ENCODE peak calls at places on chromosomes 11 and 22, in eight cellular contexts. One of them, this sample, is unnamed.

GRCh38 chr11:74226907-74227306 is 55.8 kb downstream of the PPME1 start:
- DNase-seq in tibial artery: no peak
- DNase-seq in EL: no peak
- DNase-seq in stimulated activated CD4-positive, alpha-beta T cell treated with anti-CD3 and anti-CD28 coated beads, Interleukin-1b, Interleukin-23, amount 100 ng/mL, for 4 hours: no peak
- DNase-seq in activated CD4-positive, alpha-beta T cell treated with anti-CD3 and anti-CD28 coated beads, Interleukin-2, amount 50 U/mL, for 4 hours: no peak
- DNase-seq in kidney epithelial cell: no peak
- DNase-seq in cardiac fibroblast: no peak
- DNase-seq in CMK: no peak
- DNase-seq in this sample: no peak

GRCh38 chr11:133228406-133229330 is 303.6 kb downstream of the OPCML start:
- DNase-seq in activated CD4-positive, alpha-beta T cell treated with anti-CD3 and anti-CD28 coated beads, Interleukin-2, amount 50 U/mL, for 4 hours: no peak
- DNase-seq in CMK: no peak
- DNase-seq in tibial artery: no peak
- DNase-seq in stimulated activated CD4-positive, alpha-beta T cell treated with anti-CD3 and anti-CD28 coated beads, Interleukin-1b, Interleukin-23, amount 100 ng/mL, for 4 hours: no peak
- DNase-seq in EL: no peak
- DNase-seq in kidney epithelial cell: no peak
- DNase-seq in cardiac fibroblast: no peak
- DNase-seq in this sample: no peak

GRCh38 chr11:78080084-78080817 is 589 bp upstream of the NDUFC2 start:
- DNase-seq in cardiac fibroblast: no peak
- DNase-seq in CMK: no peak
- DNase-seq in kidney epithelial cell: no peak
- DNase-seq in activated CD4-positive, alpha-beta T cell treated with anti-CD3 and anti-CD28 coated beads, Interleukin-2, amount 50 U/mL, for 4 hours: no peak
- DNase-seq in EL: no peak
- DNase-seq in tibial artery: no peak
- DNase-seq in stimulated activated CD4-positive, alpha-beta T cell treated with anti-CD3 and anti-CD28 coated beads, Interleukin-1b, Interleukin-23, amount 100 ng/mL, for 4 hours: no peak
- DNase-seq in this sample: no peak

GRCh38 chr22:44365832-44366231 is 53.1 kb upstream of the SHISAL1 start:
- DNase-seq in EL: no peak
- DNase-seq in tibial artery: no peak
- DNase-seq in kidney epithelial cell: no peak
- DNase-seq in activated CD4-positive, alpha-beta T cell treated with anti-CD3 and anti-CD28 coated beads, Interleukin-2, amount 50 U/mL, for 4 hours: no peak
- DNase-seq in stimulated activated CD4-positive, alpha-beta T cell treated with anti-CD3 and anti-CD28 coated beads, Interleukin-1b, Interleukin-23, amount 100 ng/mL, for 4 hours: no peak
- DNase-seq in CMK: no peak
- DNase-seq in cardiac fibroblast: no peak
- DNase-seq in this sample: no peak

GRCh38 chr11:14645985-14646900 is 2.6 kb downstream of the PDE3B start:
- DNase-seq in EL: no peak
- DNase-seq in kidney epithelial cell: no peak
- DNase-seq in tibial artery: no peak
- DNase-seq in activated CD4-positive, alpha-beta T cell treated with anti-CD3 and anti-CD28 coated beads, Interleukin-2, amount 50 U/mL, for 4 hours: no peak
- DNase-seq in cardiac fibroblast: no peak
- DNase-seq in CMK: no peak
- DNase-seq in stimulated activated CD4-positive, alpha-beta T cell treated with anti-CD3 and anti-CD28 coated beads, Interleukin-1b, Interleukin-23, amount 100 ng/mL, for 4 hours: no peak
- DNase-seq in this sample: no peak

GRCh38 chr11:42234381-42235035 is 775.1 kb upstream of the LRRC4C start:
- DNase-seq in kidney epithelial cell: no peak
- DNase-seq in EL: peak
- DNase-seq in activated CD4-positive, alpha-beta T cell treated with anti-CD3 and anti-CD28 coated beads, Interleukin-2, amount 50 U/mL, for 4 hours: no peak
- DNase-seq in CMK: no peak
- DNase-seq in cardiac fibroblast: peak
- DNase-seq in tibial artery: no peak
- DNase-seq in stimulated activated CD4-positive, alpha-beta T cell treated with anti-CD3 and anti-CD28 coated beads, Interleukin-1b, Interleukin-23, amount 100 ng/mL, for 4 hours: no peak
- DNase-seq in this sample: no peak

GRCh38 chr11:67252831-67253239 is 13.4 kb upstream of the GRK2 start:
- DNase-seq in EL: peak
- DNase-seq in CMK: no peak
- DNase-seq in stimulated activated CD4-positive, alpha-beta T cell treated with anti-CD3 and anti-CD28 coated beads, Interleukin-1b, Interleukin-23, amount 100 ng/mL, for 4 hours: no peak
- DNase-seq in activated CD4-positive, alpha-beta T cell treated with anti-CD3 and anti-CD28 coated beads, Interleukin-2, amount 50 U/mL, for 4 hours: no peak
- DNase-seq in tibial artery: no peak
- DNase-seq in cardiac fibroblast: peak
- DNase-seq in kidney epithelial cell: no peak
- DNase-seq in this sample: no peak

GRCh38 chr11:69494851-69495250 is 13.4 kb downstream of the LINC01488 start:
- DNase-seq in activated CD4-positive, alpha-beta T cell treated with anti-CD3 and anti-CD28 coated beads, Interleukin-2, amount 50 U/mL, for 4 hours: no peak
- DNase-seq in tibial artery: no peak
- DNase-seq in stimulated activated CD4-positive, alpha-beta T cell treated with anti-CD3 and anti-CD28 coated beads, Interleukin-1b, Interleukin-23, amount 100 ng/mL, for 4 hours: no peak
- DNase-seq in EL: no peak
- DNase-seq in cardiac fibroblast: no peak
- DNase-seq in CMK: no peak
- DNase-seq in kidney epithelial cell: no peak
- DNase-seq in this sample: no peak

GRCh38 chr11:115391598-115391997 is 112.6 kb downstream of the CADM1 start:
- DNase-seq in activated CD4-positive, alpha-beta T cell treated with anti-CD3 and anti-CD28 coated beads, Interleukin-2, amount 50 U/mL, for 4 hours: no peak
- DNase-seq in kidney epithelial cell: no peak
- DNase-seq in stimulated activated CD4-positive, alpha-beta T cell treated with anti-CD3 and anti-CD28 coated beads, Interleukin-1b, Interleukin-23, amount 100 ng/mL, for 4 hours: no peak
- DNase-seq in CMK: no peak
- DNase-seq in EL: no peak
- DNase-seq in tibial artery: no peak
- DNase-seq in cardiac fibroblast: no peak
- DNase-seq in this sample: no peak

GRCh38 chr11:46446343-46446751 is 54.8 kb upstream of the CHRM4 start:
- DNase-seq in tibial artery: no peak
- DNase-seq in activated CD4-positive, alpha-beta T cell treated with anti-CD3 and anti-CD28 coated beads, Interleukin-2, amount 50 U/mL, for 4 hours: no peak
- DNase-seq in EL: peak
- DNase-seq in cardiac fibroblast: peak
- DNase-seq in CMK: no peak
- DNase-seq in kidney epithelial cell: no peak
- DNase-seq in stimulated activated CD4-positive, alpha-beta T cell treated with anti-CD3 and anti-CD28 coated beads, Interleukin-1b, Interleukin-23, amount 100 ng/mL, for 4 hours: no peak
- DNase-seq in this sample: no peak

GRCh38 chr22:33512961-33513360 is 407.3 kb downstream of the LARGE1 start:
- DNase-seq in CMK: no peak
- DNase-seq in activated CD4-positive, alpha-beta T cell treated with anti-CD3 and anti-CD28 coated beads, Interleukin-2, amount 50 U/mL, for 4 hours: no peak
- DNase-seq in tibial artery: no peak
- DNase-seq in stimulated activated CD4-positive, alpha-beta T cell treated with anti-CD3 and anti-CD28 coated beads, Interleukin-1b, Interleukin-23, amount 100 ng/mL, for 4 hours: no peak
- DNase-seq in EL: no peak
- DNase-seq in cardiac fibroblast: no peak
- DNase-seq in kidney epithelial cell: no peak
- DNase-seq in this sample: no peak

GRCh38 chr11:12556788-12557384 is 117.3 kb upstream of the TEAD1 start:
- DNase-seq in stimulated activated CD4-positive, alpha-beta T cell treated with anti-CD3 and anti-CD28 coated beads, Interleukin-1b, Interleukin-23, amount 100 ng/mL, for 4 hours: no peak
- DNase-seq in EL: peak
- DNase-seq in activated CD4-positive, alpha-beta T cell treated with anti-CD3 and anti-CD28 coated beads, Interleukin-2, amount 50 U/mL, for 4 hours: no peak
- DNase-seq in cardiac fibroblast: peak
- DNase-seq in CMK: no peak
- DNase-seq in tibial artery: peak
- DNase-seq in kidney epithelial cell: peak
- DNase-seq in this sample: no peak

This sample was measured in keratinocyte.